ENCODE peak calls at places on chromosomes 12 and 14, in five cellular contexts. J is neuronal stem cell, N is H9, K is H1, Z is trophoblast cell. G is an unnamed sample.

GRCh38 chr12:3010214-3010930 is 51.2 kb downstream of the TEAD4 start:
- DNase-seq in N (peak; percentile 23), J (no peak), Z (no peak), K (no peak), G (no peak)

GRCh38 chr12:110743571-110744093 is 941 bp upstream of the PPP1CC start:
- DNase-seq in Z (peak; percentile 33), J (peak; percentile 27), K (peak; percentile 53), N (peak; percentile 41), G (peak; percentile 64)

GRCh38 chr12:110619534-110619953 is 5.6 kb downstream of the TCTN1 start:
- DNase-seq in K (no peak), N (no peak), J (no peak), Z (no peak), G (peak; percentile 10)

GRCh38 chr14:21078287-21078686 is 8.2 kb downstream of the ARHGEF40 start:
- DNase-seq in J (no peak), N (no peak), Z (no peak), K (no peak), G (no peak)

GRCh38 chr14:78414172-78414571 is 244.0 kb downstream of the NRXN3 start:
- DNase-seq in J (no peak), K (no peak), N (no peak), Z (no peak), G (no peak)

GRCh38 chr12:118429703-118430383 is 53.5 kb downstream of the SUDS3 start:
- DNase-seq in J (no peak), K (no peak), Z (no peak), N (no peak), G (no peak)

GRCh38 chr14:104913413-104913812 is 11.3 kb upstream of the PLD4 start:
- DNase-seq in K (no peak), J (no peak), Z (no peak), N (no peak), G (no peak)

GRCh38 chr12:11862794-11863193 is 207.9 kb upstream of the BCL2L14 start:
- DNase-seq in J (no peak), K (no peak), N (no peak), Z (no peak), G (peak; percentile 67)

GRCh38 chr12:50039151-50039835 is 14.0 kb upstream of the RACGAP1 start:
- DNase-seq in N (peak; percentile 97), J (peak; percentile 85), Z (peak; percentile 91), K (peak; percentile 99), G (peak; percentile 71)

GRCh38 chr14:89402363-89402762 is 14.7 kb downstream of the FOXN3 start:
- DNase-seq in K (no peak), N (no peak), Z (no peak), J (no peak), G (no peak)

DNA sequence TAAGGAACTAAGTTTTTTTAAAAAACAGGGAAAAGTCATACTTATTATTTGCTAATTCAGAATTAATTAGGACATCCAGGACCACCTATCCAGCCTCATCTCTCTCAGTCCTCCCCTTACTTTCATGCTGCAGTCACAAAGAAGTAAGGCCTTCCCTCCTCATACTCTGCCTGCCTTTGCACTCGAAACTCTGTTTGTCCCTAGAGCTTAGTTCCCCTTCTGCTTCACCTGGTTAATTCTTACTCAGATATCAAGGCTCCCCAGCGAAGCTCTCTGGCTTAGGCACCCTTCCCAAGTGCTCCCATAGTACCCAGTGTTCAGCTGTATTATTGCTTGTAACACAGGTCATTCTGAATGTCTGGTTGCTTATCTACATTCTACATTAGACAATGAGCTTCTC is 81.4 kb downstream of the ERGIC2 start:
- DNase-seq in N (no peak), J (no peak), Z (no peak), K (no peak), G (no peak)
- H2BK12ac ChIP-seq in N (no peak overlapping the region), J (no peak overlapping the region), Z (no peak overlapping the region), K (no peak overlapping the region), G (no peak overlapping the region)

DNA sequence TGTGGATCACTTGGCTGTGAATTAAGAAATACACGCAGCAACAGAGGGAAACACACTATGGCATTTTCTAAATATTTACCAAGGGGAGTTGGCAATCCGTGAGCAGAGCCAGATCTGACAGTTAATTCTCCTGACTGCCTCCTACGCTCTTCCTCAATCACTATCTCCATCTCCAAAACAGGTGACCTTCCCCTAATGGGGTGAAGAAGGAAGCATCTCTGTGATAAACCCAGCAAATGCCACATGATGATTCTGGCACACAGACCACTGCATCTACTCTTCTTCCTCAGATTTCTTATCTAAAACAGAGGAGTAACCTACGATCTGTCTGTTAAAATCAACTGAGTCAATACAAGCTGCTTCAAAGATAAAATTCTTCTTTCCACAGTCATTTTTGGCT is 4.4 kb downstream of the SPTB start:
- DNase-seq in N (no peak), K (no peak), Z (no peak), J (no peak), G (no peak)
- H2BK12ac ChIP-seq in N (no peak overlapping the region), K (no peak overlapping the region), Z (no peak overlapping the region), J (no peak overlapping the region), G (no peak overlapping the region)

DNA sequence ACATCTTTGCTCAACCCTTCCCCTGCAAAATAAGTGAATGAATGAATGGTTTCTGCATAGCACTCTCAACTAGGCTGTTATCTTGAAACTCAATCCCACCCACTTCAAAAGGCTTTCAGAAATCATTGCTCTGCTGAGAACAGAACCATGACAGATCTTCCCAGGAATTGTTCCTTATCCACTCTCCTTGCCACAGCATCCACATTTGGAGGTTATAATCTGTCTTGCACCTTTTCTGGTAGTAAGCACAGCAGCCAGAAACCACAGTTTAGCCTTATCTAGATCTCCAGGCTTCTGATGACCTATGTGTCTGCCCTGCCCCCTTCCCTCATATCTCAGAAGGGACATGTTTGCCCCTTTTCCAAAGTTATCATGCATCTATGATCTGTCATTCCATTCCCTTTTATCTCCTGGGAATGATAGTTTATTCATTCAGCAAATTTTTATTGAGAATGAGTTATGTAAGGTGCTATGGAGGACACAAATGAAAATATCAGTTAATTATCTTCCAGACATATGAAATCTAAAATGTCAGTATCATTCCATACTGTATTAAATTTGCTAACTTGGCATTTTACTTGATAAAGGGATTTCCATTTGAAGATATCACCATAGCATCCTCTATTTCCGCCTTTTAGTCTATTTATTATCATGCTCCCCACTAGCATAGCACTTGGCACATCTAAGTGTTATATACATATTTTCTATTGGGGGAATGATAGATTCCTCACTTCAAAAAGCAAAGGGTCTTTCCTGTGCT is 21.4 kb downstream of the LGR5 start:
- DNase-seq in N (no peak), Z (no peak), K (no peak), J (no peak), G (no peak)
- H2BK12ac ChIP-seq in N (no peak overlapping the region), Z (no peak overlapping the region), K (no peak overlapping the region), J (no peak overlapping the region), G (no peak overlapping the region)

DNA sequence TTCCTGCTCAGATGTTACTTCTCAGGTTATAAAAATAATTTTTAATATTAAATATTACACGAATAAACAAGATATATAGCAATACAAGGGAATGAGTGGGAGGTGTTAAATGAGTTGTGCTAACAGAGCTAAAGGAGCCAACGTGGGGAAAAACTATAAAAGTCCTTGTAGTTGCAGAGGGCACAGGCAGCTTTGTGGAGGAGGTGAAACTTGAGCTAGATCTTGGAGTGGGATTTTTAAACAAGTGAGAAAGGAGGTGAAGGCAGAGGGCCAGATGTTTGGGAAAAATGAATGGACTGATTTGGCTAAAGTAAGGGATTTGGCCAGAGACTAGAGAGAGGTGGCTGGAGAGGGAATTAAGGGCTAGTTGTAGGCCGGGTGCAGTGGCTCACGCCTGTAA is 5.2 kb upstream of the FKBP11 start:
- DNase-seq in N (no peak), J (no peak), K (no peak), Z (no peak), G (no peak)
- H2BK12ac ChIP-seq in N (no peak overlapping the region), J (no peak overlapping the region), K (no peak overlapping the region), Z (no peak overlapping the region), G (no peak overlapping the region)

DNA sequence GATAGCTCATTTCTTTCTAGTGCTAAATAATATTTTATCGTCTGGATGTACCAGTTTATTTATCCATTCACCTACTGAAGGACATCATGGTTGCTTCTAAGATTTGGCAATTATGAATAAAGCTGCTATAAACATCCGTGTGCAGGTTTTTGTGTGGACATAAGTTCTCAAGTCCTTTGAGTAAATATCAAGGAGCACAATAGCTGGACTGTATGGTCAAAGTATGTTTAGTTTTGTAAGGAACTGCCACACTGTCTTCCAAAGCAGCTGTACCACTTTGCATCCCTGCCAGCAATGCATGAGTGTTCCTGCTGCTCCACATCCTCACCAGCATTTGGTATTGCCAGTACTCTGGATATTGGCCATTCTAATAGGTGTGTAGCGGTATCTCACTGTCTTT is 447.4 kb downstream of the MED13L start:
- DNase-seq in J (no peak), Z (no peak), K (no peak), N (no peak), G (no peak)
- H2BK12ac ChIP-seq in J (no peak overlapping the region), Z (no peak overlapping the region), K (no peak overlapping the region), N (no peak overlapping the region), G (no peak overlapping the region)

DNA sequence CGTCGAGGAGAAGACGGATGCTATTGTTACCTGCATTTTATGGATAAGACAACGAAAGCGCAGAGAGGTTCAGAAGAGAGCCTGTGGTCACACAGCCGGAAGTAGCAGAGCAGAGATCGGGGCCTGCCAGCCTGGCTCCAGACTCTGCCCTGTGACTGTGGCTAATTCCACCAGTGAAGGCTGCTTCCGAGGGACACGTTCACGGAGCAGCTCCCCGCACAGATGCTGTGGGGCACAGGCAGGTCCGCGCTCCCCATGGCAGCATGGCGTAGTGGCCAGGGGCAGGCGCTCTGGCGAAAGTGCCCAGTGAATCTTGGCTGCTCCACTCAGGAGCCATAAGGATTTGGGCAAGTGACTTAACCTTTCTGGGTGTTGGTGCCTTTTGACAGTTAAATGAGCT is 9.8 kb downstream of the RIMBP2 start:
- DNase-seq in K (peak; percentile 44), N (peak; percentile 26), J (no peak), Z (no peak), G (no peak)
- H2BK12ac ChIP-seq in K (peak overlapping the region; percentile 17), N (no peak overlapping the region), J (no peak overlapping the region), Z (no peak overlapping the region), G (no peak overlapping the region)

GRCh38 chr14:61474021-61474420 is 152.6 kb downstream of the PRKCH start:
- DNase-seq in Z (no peak), N (no peak), K (no peak), J (no peak), G (no peak)
- H2BK12ac ChIP-seq in Z (no peak overlapping the region), N (no peak overlapping the region), K (no peak overlapping the region), J (no peak overlapping the region), G (no peak overlapping the region)

GRCh38 chr12:54661048-54661447 is 12.9 kb upstream of the DCD start:
- DNase-seq in Z (no peak), K (no peak), N (no peak), J (no peak), G (no peak)
- H2BK12ac ChIP-seq in Z (no peak overlapping the region), K (peak overlapping the region; percentile 29), N (no peak overlapping the region), J (no peak overlapping the region), G (no peak overlapping the region)

DNA sequence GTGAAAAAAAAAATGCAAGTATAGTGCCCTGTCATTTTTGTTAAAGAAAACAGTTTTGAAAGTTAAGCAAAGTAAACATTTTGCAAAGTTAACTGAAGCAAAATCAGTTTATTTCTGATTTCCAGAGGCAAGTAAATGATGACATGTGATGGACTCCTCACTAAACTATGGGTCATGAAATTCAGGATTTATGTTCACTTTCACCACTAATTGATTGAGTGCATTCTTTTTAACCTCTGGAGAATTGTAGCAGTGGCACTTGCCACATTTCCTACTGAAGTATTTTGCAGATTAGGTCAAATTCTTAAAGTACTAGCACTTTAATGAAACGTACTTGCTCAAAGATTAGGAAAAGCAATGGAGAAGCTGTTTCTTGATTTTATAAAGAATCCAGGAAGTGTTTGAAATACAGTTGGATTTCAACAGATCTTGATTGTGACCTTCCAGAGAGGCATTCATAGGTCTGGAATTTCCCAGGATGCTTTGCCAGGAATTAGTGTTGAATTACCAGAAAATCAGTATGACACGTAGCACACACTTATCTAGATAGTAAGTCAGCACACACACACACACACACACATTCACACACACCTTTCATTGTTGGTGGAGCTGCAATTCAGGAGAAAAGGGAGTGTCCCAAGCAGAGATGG is 162.6 kb downstream of the MYRFL start:
- DNase-seq in J (no peak), N (no peak), Z (peak; percentile 83), K (no peak), G (peak; percentile 90)
- H2BK12ac ChIP-seq in J (no peak overlapping the region), N (no peak overlapping the region), Z (no peak overlapping the region), K (no peak overlapping the region), G (no peak overlapping the region)

GRCh38 chr12:8953773-8954402 is 4.4 kb upstream of the M6PR start:
- DNase-seq in K (no peak), N (no peak), Z (no peak), J (no peak), G (no peak)
- H2BK12ac ChIP-seq in K (no peak overlapping the region), N (no peak overlapping the region), Z (no peak overlapping the region), J (no peak overlapping the region), G (no peak overlapping the region)

G was measured in mesenchymal stem cell.